ENCODE peak calls at places on chromosome 13, in six cellular contexts. X is left lung, H is transverse colon, Q is PC-3, C is HCT116, G is heart left ventricle. B is an unnamed sample.

GRCh38 chr13:89255844-89256406 is 1584.8 kb downstream of the SLITRK5 start:
- DNase-seq in X (no peak), H (no peak), Q (no peak), C (no peak), G (no peak), B (no peak)

GRCh38 chr13:98571955-98572662 is 4.8 kb downstream of the STK24 start:
- DNase-seq in X (no peak), H (peak; percentile 73), Q (peak; percentile 49), C (no peak), G (no peak), B (no peak)

GRCh38 chr13:28618595-28618994 is 40.3 kb upstream of the POMP start:
- DNase-seq in X (no peak), H (no peak), Q (no peak), C (no peak), G (no peak), B (no peak)

GRCh38 chr13:42991892-42992584 is at the start of gene EPSTI1:
- DNase-seq in X (peak; percentile 78), H (peak; percentile 83), Q (peak; percentile 7), C (no peak), G (peak; percentile 75), B (peak; percentile 38)

GRCh38 chr13:79678100-79678499 is 197.1 kb downstream of the NDFIP2 start:
- DNase-seq in X (no peak), H (no peak), Q (peak; percentile 38), C (no peak), G (no peak), B (no peak)

GRCh38 chr13:89687066-89687465 is 1660.4 kb upstream of the MIR17HG start:
- DNase-seq in X (no peak), H (no peak), Q (no peak), C (no peak), G (no peak), B (no peak)

GRCh38 chr13:26485786-26486185 is 71.7 kb upstream of the WASF3 start:
- DNase-seq in X (no peak), H (no peak), Q (no peak), C (no peak), G (no peak), B (no peak)

GRCh38 chr13:113650275-113650674 is 7.7 kb downstream of the ATP4B start:
- DNase-seq in X (peak; percentile 72), H (peak; percentile 4), Q (no peak), C (no peak), G (peak; percentile 6), B (no peak)

GRCh38 chr13:94192576-94192975 is 286.9 kb downstream of the DCT start:
- DNase-seq in X (no peak), H (peak; percentile 15), Q (peak; percentile 53), C (no peak), G (no peak), B (peak; percentile 30)

GRCh38 chr13:50529154-50529882 is 314.2 kb downstream of the DLEU7 start:
- DNase-seq in X (peak; percentile 88), H (peak; percentile 84), Q (peak; percentile 14), C (peak; percentile 65), G (peak; percentile 90), B (peak; percentile 92)

GRCh38 chr13:43784491-43784890 is 2.3 kb downstream of the ENOX1 start:
- DNase-seq in X (no peak), H (no peak), Q (no peak), C (no peak), G (no peak), B (no peak)

GRCh38 chr13:34076943-34077703 is 259.2 kb downstream of the RFC3 start:
- DNase-seq in X (no peak), H (no peak), Q (peak; percentile 48), C (peak; percentile 7), G (no peak), B (peak; percentile 49)

GRCh38 chr13:95641291-95641811 is 3.2 kb downstream of the DZIP1 start:
- DNase-seq in X (no peak), H (peak; percentile 10), Q (no peak), C (no peak), G (no peak), B (no peak)

GRCh38 chr13:63567031-63567430 is 2151.4 kb upstream of the PCDH20 start:
- DNase-seq in X (no peak), H (no peak), Q (no peak), C (no peak), G (no peak), B (no peak)

GRCh38 chr13:80033286-80033685 is 307.6 kb downstream of the SPRY2 start:
- DNase-seq in X (no peak), H (no peak), Q (peak; percentile 23), C (no peak), G (no peak), B (no peak)

GRCh38 chr13:48304132-48304876 is 753 bp downstream of the RB1 start:
- DNase-seq in X (peak; percentile 43), H (peak; percentile 57), Q (peak; percentile 29), C (no peak), G (peak; percentile 51), B (peak; percentile 63)

GRCh38 chr13:23378009-23378632 is 55.4 kb downstream of the SACS start:
- DNase-seq in X (no peak), H (peak; percentile 19), Q (peak; percentile 87), C (no peak), G (peak; percentile 34), B (peak; percentile 92)

GRCh38 chr13:60431108-60431700 is 34.2 kb downstream of the TDRD3 start:
- DNase-seq in X (no peak), H (no peak), Q (peak; percentile 61), C (peak; percentile 46), G (no peak), B (peak; percentile 73)

DNA sequence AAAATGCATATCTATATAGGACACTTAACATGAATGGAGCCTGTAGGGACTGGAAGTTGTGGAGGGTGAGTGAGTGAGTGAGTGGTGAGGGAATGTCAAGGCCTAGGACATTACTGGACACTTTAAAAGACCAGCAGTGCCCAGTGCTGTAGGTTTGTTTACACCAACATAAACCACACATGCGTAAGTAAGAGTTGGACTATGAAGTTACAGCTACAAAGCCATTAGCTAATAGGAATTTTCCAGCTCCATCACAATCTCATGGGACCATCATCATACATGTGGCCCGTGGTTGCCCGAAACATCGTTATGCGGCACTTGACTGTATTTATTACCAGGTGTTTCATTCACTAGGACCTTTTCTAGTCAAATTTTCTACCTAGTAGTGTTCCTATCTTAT is 49.2 kb downstream of the LATS2 start:
- DNase-seq in X (no peak), H (no peak), Q (no peak), C (no peak), G (no peak), B (no peak)
- H3K4me1 ChIP-seq in X (peaks cover 15% of the 10 kb centered on the region), H (peaks cover 42% of the 10 kb centered on the region), Q (peaks cover 37% of the 10 kb centered on the region), C (peaks cover 17% of the 10 kb centered on the region), G (peaks cover 85% of the 10 kb centered on the region), B (peaks cover 10% of the 10 kb centered on the region)

GRCh38 chr13:29707876-29708543 is 112.5 kb upstream of the SLC7A1 start:
- DNase-seq in X (no peak), H (peak; percentile 48), Q (peak; percentile 49), C (peak; percentile 21), G (peak; percentile 19), B (peak; percentile 60)
- TF ChIP-seq CTCF in X (no peak), H (peak; percentile 57), Q (peak; percentile 67), C (peak; percentile 82), G (peak; percentile 33), B (peak; percentile 82)

DNA sequence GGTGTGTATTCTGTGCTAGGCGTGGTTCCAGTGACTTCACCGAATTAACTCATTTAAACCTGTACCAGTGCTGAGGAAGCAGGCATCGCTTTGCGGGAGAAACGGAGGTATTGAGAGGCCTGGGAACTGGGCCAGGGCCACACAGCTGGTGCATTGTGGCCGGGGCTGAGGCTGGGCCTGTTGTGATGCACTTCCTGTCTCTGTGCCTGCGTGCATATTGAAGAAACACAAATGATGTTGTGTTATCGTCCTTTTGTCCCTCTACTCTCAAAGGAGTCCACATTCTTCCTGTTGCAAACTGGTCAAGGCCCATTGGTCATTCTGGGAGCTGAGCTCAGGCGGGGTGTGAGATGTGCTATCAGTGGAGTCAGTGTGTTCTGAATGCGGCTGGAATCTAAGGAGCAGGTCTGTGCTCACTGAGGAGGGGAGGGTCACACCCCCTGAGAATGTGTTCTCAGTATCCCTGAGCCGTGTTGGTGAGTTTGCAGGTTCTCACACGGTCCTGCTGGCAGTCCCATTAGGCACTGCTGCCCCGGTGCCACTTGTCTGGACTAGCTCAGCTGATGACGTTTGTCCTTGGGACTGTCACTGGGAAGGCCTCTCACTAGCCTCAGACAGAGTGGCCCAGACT is 62.1 kb downstream of the ARHGEF7 start:
- DNase-seq in X (no peak), H (peak; percentile 53), Q (no peak), C (no peak), G (peak; percentile 81), B (peak; percentile 19)
- H3K4me3 ChIP-seq in X (no peak overlapping the region), H (no peak overlapping the region), Q (no peak overlapping the region), C (no peak overlapping the region), G (no peak overlapping the region), B (no peak overlapping the region)

GRCh38 chr13:97228850-97229521 is 6.9 kb downstream of the MBNL2 start:
- DNase-seq in X (no peak), H (no peak), Q (no peak), C (no peak), G (no peak), B (peak; percentile 78)
- H3K4me1 ChIP-seq in X (peaks cover 23% of the 10 kb centered on the region), H (peaks cover 78% of the 10 kb centered on the region), Q (peaks cover 27% of the 10 kb centered on the region), C (peaks cover 43% of the 10 kb centered on the region), G (peaks cover 93% of the 10 kb centered on the region), B (peaks cover 35% of the 10 kb centered on the region)

DNA sequence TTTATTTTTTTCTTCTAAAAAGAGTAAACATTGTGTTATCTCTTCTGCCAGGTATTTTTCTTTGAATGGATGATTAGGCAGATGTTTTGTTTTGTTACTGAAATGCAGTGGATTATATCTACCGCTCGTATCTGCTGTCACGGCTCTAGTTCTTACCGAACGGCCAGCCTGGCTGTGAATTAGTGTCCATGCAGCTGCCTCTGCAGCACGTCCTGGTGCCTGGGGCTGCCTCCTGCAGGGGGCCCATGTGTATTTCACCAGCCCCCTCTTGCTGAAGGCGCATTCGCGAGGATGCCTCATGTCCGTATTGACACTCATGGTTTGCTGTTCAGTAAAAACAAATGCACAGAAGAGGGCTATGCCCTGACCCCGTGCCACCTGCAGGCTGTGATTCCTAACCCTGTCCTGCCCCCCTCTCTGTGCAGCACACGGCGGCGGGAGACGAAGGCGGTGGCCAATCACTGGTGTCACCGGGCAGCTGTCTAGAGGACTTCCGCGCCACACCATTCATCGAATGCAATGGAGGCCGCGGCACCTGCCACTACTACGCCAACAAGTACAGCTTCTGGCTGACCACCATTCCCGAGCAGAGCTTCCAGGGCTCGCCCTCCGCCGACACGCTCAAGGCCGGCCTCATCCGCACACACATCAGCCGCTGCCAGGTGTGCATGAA is 49.9 kb downstream of the RAB20 start:
- DNase-seq in X (no peak), H (no peak), Q (no peak), C (no peak), G (no peak), B (no peak)
- TF ChIP-seq CTCF in X (no peak), H (no peak), Q (no peak), C (no peak), G (no peak), B (no peak)

DNA sequence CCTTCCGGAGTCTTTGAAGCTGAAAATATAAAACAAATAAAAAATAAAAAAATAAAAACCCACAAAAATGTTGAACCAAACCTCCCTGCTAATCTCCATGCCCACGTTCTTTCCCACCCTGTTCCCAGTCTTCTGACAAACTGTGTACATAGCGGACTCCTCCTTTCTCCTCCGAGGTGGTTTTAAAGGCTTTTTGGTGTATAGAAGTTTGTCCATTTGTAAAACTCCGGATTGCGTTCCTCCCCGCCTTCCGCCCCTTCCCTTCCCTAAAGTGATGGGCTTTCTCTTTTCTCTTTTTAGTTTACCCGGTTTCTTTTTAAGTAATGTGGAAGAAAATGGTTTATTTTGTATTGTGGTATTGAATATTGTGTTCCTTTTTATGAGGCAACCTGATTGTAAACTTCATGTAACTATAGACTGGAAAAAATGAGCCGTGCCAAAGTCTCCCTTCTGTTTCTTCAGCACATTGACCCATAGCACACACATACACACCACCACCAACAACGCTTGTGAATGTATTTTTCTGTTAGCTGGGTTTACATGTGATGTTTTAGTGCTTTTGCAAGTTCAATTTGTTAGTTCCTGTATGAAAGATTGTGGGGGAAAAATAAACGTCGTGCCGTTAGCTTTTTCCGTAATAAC is 4.4 kb downstream of the ZIC2 start:
- DNase-seq in X (no peak), H (no peak), Q (no peak), C (no peak), G (no peak), B (no peak)
- H3K4me3 ChIP-seq in X (no peak overlapping the region), H (no peak overlapping the region), Q (no peak overlapping the region), C (no peak overlapping the region), G (peak overlapping the region; percentile 4), B (no peak overlapping the region)